ENCODE peak calls at places on chromosomes 16 and 17, in nine cellular contexts. J is posterior vena cava; D is omental fat pad; W is hepatocyte; F is neuronal stem cell; Y is heart right ventricle; G is ELR; A is Calu3; L is activated CD8-positive, alpha-beta memory T cell treated with anti-CD3 and anti-CD28 coated beads for 1 hour. N is an unnamed sample.

GRCh38 chr16:23434380-23434779 is 18.6 kb downstream of the COG7 start:
- DNase-seq in J (no peak), Y (peak), W (peak), F (peak), L (no peak), G (peak), D (no peak), A (peak), N (peak)

GRCh38 chr17:8836821-8837426 is 30.6 kb downstream of the PIK3R6 start:
- DNase-seq in F (no peak), Y (no peak), D (no peak), G (no peak), A (no peak), L (no peak), W (no peak), J (no peak), N (no peak)

GRCh38 chr17:48611681-48612455 is 1.1 kb upstream of the HOXB7 start:
- DNase-seq in G (no peak), A (peak), F (no peak), Y (no peak), W (no peak), L (no peak), D (no peak), J (no peak), N (peak)

GRCh38 chr16:19014456-19014855 is 30.7 kb downstream of the TMC7 start:
- DNase-seq in A (no peak), L (no peak), G (no peak), D (no peak), F (no peak), J (no peak), W (no peak), Y (peak), N (no peak)

GRCh38 chr17:55496094-55496881 is 15.0 kb downstream of the SMIM36 start:
- DNase-seq in Y (no peak), D (no peak), A (no peak), J (no peak), L (no peak), W (peak), F (no peak), G (peak), N (peak)

GRCh38 chr16:31354394-31355291 is at the start of gene ITGAX:
- DNase-seq in J (peak), D (no peak), L (no peak), G (peak), W (peak), F (no peak), Y (peak), A (peak), N (peak)

GRCh38 chr17:604719-605118 is 109.9 kb downstream of the VPS53 start:
- DNase-seq in G (peak), F (peak), L (no peak), D (no peak), A (no peak), W (no peak), Y (no peak), J (no peak), N (no peak)

GRCh38 chr16:2213817-2214720 is 571 bp downstream of the PGP start:
- DNase-seq in D (no peak), F (no peak), J (no peak), W (peak), G (peak), A (no peak), L (no peak), Y (no peak), N (no peak)

GRCh38 chr17:11140028-11140427 is 101.0 kb upstream of the SHISA6 start:
- DNase-seq in J (no peak), D (no peak), W (no peak), Y (peak), A (no peak), F (no peak), L (no peak), G (no peak), N (no peak)

GRCh38 chr17:31696184-31696602 is 162.9 kb downstream of the COPRS start:
- DNase-seq in L (no peak), D (no peak), W (peak), G (peak), A (no peak), Y (peak), F (peak), J (peak), N (no peak)

GRCh38 chr16:84942786-84943185 is 68.5 kb downstream of the ZDHHC7 start:
- DNase-seq in L (no peak), D (no peak), J (no peak), A (no peak), F (no peak), Y (no peak), G (peak), W (no peak), N (no peak)

N was measured in A549.